ENCODE peak calls at places on chromosomes 2 and 18, in four cellular contexts. N, W, H and G are unnamed samples.

GRCh38 chr2:125444106-125444505 is 1211.9 kb upstream of the GYPC start:
- DNase-seq in N (no peak), H (no peak), W (no peak), G (no peak)

GRCh38 chr2:101329026-101329425 is 20.5 kb upstream of the RNF149 start:
- DNase-seq in N (no peak), H (no peak), W (no peak), G (no peak)

GRCh38 chr18:9337875-9338274 is 3.3 kb downstream of the TWSG1 start:
- DNase-seq in H (no peak), N (no peak), W (peak), G (no peak)

GRCh38 chr2:167756427-167756826 is 491.0 kb downstream of the STK39 start:
- DNase-seq in H (no peak), N (no peak), W (no peak), G (no peak)

GRCh38 chr2:10947005-10947440 is 35.3 kb downstream of the KCNF1 start:
- DNase-seq in H (no peak), W (no peak), N (no peak), G (no peak)

GRCh38 chr2:182522428-182522896 is 95.6 kb upstream of the PDE1A start:
- DNase-seq in W (no peak), H (no peak), N (no peak), G (no peak)

GRCh38 chr2:214587442-214587841 is 176.6 kb downstream of the VWC2L start:
- DNase-seq in H (no peak), N (no peak), W (peak), G (no peak)

GRCh38 chr18:11379660-11380059 is 229.7 kb upstream of the SLC35G4 start:
- DNase-seq in W (no peak), H (no peak), N (no peak), G (no peak)

GRCh38 chr2:164617466-164617865 is 3.8 kb downstream of the GRB14 start:
- DNase-seq in H (no peak), N (no peak), W (no peak), G (no peak)

GRCh38 chr2:75604479-75604878 is 42.1 kb upstream of the MRPL19 start:
- DNase-seq in H (no peak), N (no peak), W (no peak), G (no peak)

GRCh38 chr2:19529663-19530062 is 171.2 kb upstream of the OSR1 start:
- DNase-seq in H (no peak), N (no peak), W (no peak), G (no peak)

GRCh38 chr2:101197215-101197745 is 46.1 kb upstream of the TBC1D8 start:
- DNase-seq in H (no peak), N (no peak), W (no peak), G (no peak)

GRCh38 chr2:207163053-207163814 is 2.5 kb downstream of the KLF7 start:
- DNase-seq in H (peak), W (no peak), N (no peak), G (no peak)

GRCh38 chr2:96928277-96928781 is 58.1 kb downstream of the FAM178B start:
- DNase-seq in H (no peak), N (no peak), W (no peak), G (no peak)

GRCh38 chr2:7866104-7866503 is 815.8 kb upstream of the ID2 start:
- DNase-seq in H (no peak), W (no peak), N (no peak), G (no peak)